ENCODE peak calls at places on chromosomes 7 and 10, in seven cellular contexts. One of them, this sample, is unnamed.
A peak's percentile ranks its signal among the peaks of the same experiment; 100 is the strongest.

GRCh38 chr10:127278001-127278400 is 81.6 kb upstream of the INSYN2A start:
- DNase-seq in CD4-positive, alpha-beta T cell: no peak
- DNase-seq in choroid plexus epithelial cell: peak; percentile 65
- DNase-seq in cardiac fibroblast: no peak
- DNase-seq in activated naive CD4-positive, alpha-beta T cell treated with anti-CD3 and anti-CD28 coated beads for 36 hours: no peak
- DNase-seq in cardiac muscle cell: no peak
- DNase-seq in B cell: no peak
- DNase-seq in this sample: no peak

GRCh38 chr7:96921771-96922170 is 83.6 kb upstream of the DLX6 start:
- DNase-seq in activated naive CD4-positive, alpha-beta T cell treated with anti-CD3 and anti-CD28 coated beads for 36 hours: no peak
- DNase-seq in CD4-positive, alpha-beta T cell: no peak
- DNase-seq in cardiac muscle cell: no peak
- DNase-seq in cardiac fibroblast: no peak
- DNase-seq in B cell: no peak
- DNase-seq in choroid plexus epithelial cell: no peak
- DNase-seq in this sample: no peak

GRCh38 chr10:116158036-116158435 is 115.0 kb downstream of the GFRA1 start:
- DNase-seq in cardiac fibroblast: no peak
- DNase-seq in CD4-positive, alpha-beta T cell: no peak
- DNase-seq in activated naive CD4-positive, alpha-beta T cell treated with anti-CD3 and anti-CD28 coated beads for 36 hours: no peak
- DNase-seq in choroid plexus epithelial cell: no peak
- DNase-seq in cardiac muscle cell: no peak
- DNase-seq in B cell: no peak
- DNase-seq in this sample: no peak

GRCh38 chr10:2886662-2887061 is 180.7 kb upstream of the PFKP start:
- DNase-seq in cardiac muscle cell: no peak
- DNase-seq in activated naive CD4-positive, alpha-beta T cell treated with anti-CD3 and anti-CD28 coated beads for 36 hours: no peak
- DNase-seq in CD4-positive, alpha-beta T cell: no peak
- DNase-seq in cardiac fibroblast: no peak
- DNase-seq in B cell: no peak
- DNase-seq in choroid plexus epithelial cell: no peak
- DNase-seq in this sample: no peak

GRCh38 chr7:157795631-157796030 is 458.8 kb downstream of the DNAJB6 start:
- DNase-seq in cardiac fibroblast: no peak
- DNase-seq in B cell: no peak
- DNase-seq in cardiac muscle cell: no peak
- DNase-seq in activated naive CD4-positive, alpha-beta T cell treated with anti-CD3 and anti-CD28 coated beads for 36 hours: no peak
- DNase-seq in CD4-positive, alpha-beta T cell: no peak
- DNase-seq in choroid plexus epithelial cell: no peak
- DNase-seq in this sample: no peak

GRCh38 chr7:36627836-36628235 is 96.5 kb downstream of the AOAH start:
- DNase-seq in B cell: no peak
- DNase-seq in choroid plexus epithelial cell: no peak
- DNase-seq in activated naive CD4-positive, alpha-beta T cell treated with anti-CD3 and anti-CD28 coated beads for 36 hours: no peak
- DNase-seq in cardiac fibroblast: no peak
- DNase-seq in CD4-positive, alpha-beta T cell: no peak
- DNase-seq in cardiac muscle cell: no peak
- DNase-seq in this sample: no peak

GRCh38 chr7:82404647-82405046 is 38.9 kb downstream of the CACNA2D1 start:
- DNase-seq in B cell: no peak
- DNase-seq in cardiac fibroblast: no peak
- DNase-seq in CD4-positive, alpha-beta T cell: no peak
- DNase-seq in activated naive CD4-positive, alpha-beta T cell treated with anti-CD3 and anti-CD28 coated beads for 36 hours: no peak
- DNase-seq in choroid plexus epithelial cell: no peak
- DNase-seq in cardiac muscle cell: no peak
- DNase-seq in this sample: no peak

GRCh38 chr7:112042631-112043030 is 163.6 kb downstream of the DOCK4 start:
- DNase-seq in cardiac muscle cell: no peak
- DNase-seq in choroid plexus epithelial cell: no peak
- DNase-seq in B cell: no peak
- DNase-seq in CD4-positive, alpha-beta T cell: no peak
- DNase-seq in activated naive CD4-positive, alpha-beta T cell treated with anti-CD3 and anti-CD28 coated beads for 36 hours: no peak
- DNase-seq in cardiac fibroblast: no peak
- DNase-seq in this sample: no peak

GRCh38 chr7:154881526-154881925 is 121.4 kb downstream of the PAXIP1 start:
- DNase-seq in cardiac muscle cell: no peak
- DNase-seq in CD4-positive, alpha-beta T cell: no peak
- DNase-seq in cardiac fibroblast: no peak
- DNase-seq in choroid plexus epithelial cell: no peak
- DNase-seq in B cell: no peak
- DNase-seq in activated naive CD4-positive, alpha-beta T cell treated with anti-CD3 and anti-CD28 coated beads for 36 hours: no peak
- DNase-seq in this sample: no peak

GRCh38 chr7:44880317-44881018 is 4.9 kb downstream of the PURB start:
- DNase-seq in choroid plexus epithelial cell: no peak
- DNase-seq in cardiac muscle cell: no peak
- DNase-seq in cardiac fibroblast: no peak
- DNase-seq in CD4-positive, alpha-beta T cell: no peak
- DNase-seq in activated naive CD4-positive, alpha-beta T cell treated with anti-CD3 and anti-CD28 coated beads for 36 hours: no peak
- DNase-seq in B cell: no peak
- DNase-seq in this sample: no peak

This sample was measured in Caco-2.